ENCODE peak calls at places on chromosomes 4 and X, in seven cellular contexts. S is fibroblast of lung, C is psoas muscle, T is tibial artery, U is PC-3, H is AG04449, Y is WERI-Rb-1. J is an unnamed sample.

GRCh38 chrX:29530520-29530919 is 684.8 kb upstream of the MAGEB2 start:
- DNase-seq in S (peak), C (no peak), T (no peak), U (no peak), H (peak), Y (no peak), J (no peak)

GRCh38 chr4:52198356-52198755 is 147.3 kb downstream of the SPATA18 start:
- DNase-seq in S (peak), C (no peak), T (no peak), U (no peak), H (no peak), Y (no peak), J (no peak)

GRCh38 chr4:95165926-95166524 is 382.7 kb downstream of the UNC5C start:
- DNase-seq in S (peak), C (no peak), T (no peak), U (peak), H (peak), Y (peak), J (no peak)

GRCh38 chrX:116417214-116417613 is 19.2 kb upstream of the SLC6A14 start:
- DNase-seq in S (no peak), C (no peak), T (no peak), U (peak), H (no peak), Y (no peak), J (no peak)

GRCh38 chr4:3827616-3828492 is 61.7 kb downstream of the ADRA2C start:
- DNase-seq in S (peak), C (peak), T (peak), U (peak), H (no peak), Y (no peak), J (no peak)

GRCh38 chr4:16001484-16001858 is 38.5 kb upstream of the FGFBP2 start:
- DNase-seq in S (peak), C (peak), T (peak), U (peak), H (peak), Y (peak), J (no peak)

GRCh38 chr4:7206856-7207567 is 14.7 kb downstream of the SORCS2 start:
- DNase-seq in S (peak), C (peak), T (peak), U (peak), H (peak), Y (peak), J (peak)

GRCh38 chr4:183434264-183435045 is 10.0 kb upstream of the CDKN2AIP start:
- DNase-seq in S (no peak), C (no peak), T (no peak), U (no peak), H (no peak), Y (no peak), J (peak)

GRCh38 chrX:38806054-38806389 is 4.8 kb downstream of the MID1IP1 start:
- DNase-seq in S (no peak), C (peak), T (peak), U (no peak), H (no peak), Y (no peak), J (no peak)

GRCh38 chrX:68650491-68650890 is 3.0 kb downstream of the STARD8 start:
- DNase-seq in S (no peak), C (no peak), T (no peak), U (peak), H (no peak), Y (no peak), J (no peak)

GRCh38 chr4:17636696-17637351 is 22.4 kb downstream of the MED28 start:
- DNase-seq in S (peak), C (peak), T (peak), U (peak), H (no peak), Y (peak), J (peak)

GRCh38 chr4:139656614-139657486 is 8.8 kb upstream of the MGST2 start:
- DNase-seq in S (peak), C (peak), T (no peak), U (peak), H (no peak), Y (peak), J (peak)

GRCh38 chr4:43356786-43357185 is 464.3 kb downstream of the GRXCR1 start:
- DNase-seq in S (no peak), C (no peak), T (no peak), U (no peak), H (no peak), Y (no peak), J (no peak)

GRCh38 chr4:96448315-96448872 is 608.5 kb downstream of the PDHA2 start:
- DNase-seq in S (no peak), C (no peak), T (no peak), U (no peak), H (no peak), Y (no peak), J (no peak)

GRCh38 chr4:56786955-56787354 is 34.5 kb downstream of the SPINK2 start:
- DNase-seq in S (peak), C (peak), T (no peak), U (peak), H (no peak), Y (peak), J (no peak)

GRCh38 chr4:1547863-1548637 is 136.1 kb downstream of the FAM53A start:
- DNase-seq in S (no peak), C (peak), T (peak), U (no peak), H (no peak), Y (no peak), J (no peak)

GRCh38 chr4:92246384-92246783 is 57.4 kb upstream of the GRID2 start:
- DNase-seq in S (no peak), C (no peak), T (no peak), U (no peak), H (no peak), Y (no peak), J (no peak)

GRCh38 chr4:52824603-52825310 is 37.4 kb upstream of the RASL11B start:
- DNase-seq in S (peak), C (no peak), T (no peak), U (no peak), H (no peak), Y (no peak), J (no peak)

GRCh38 chrX:87338510-87338909 is 179.1 kb upstream of the KLHL4 start:
- DNase-seq in S (peak), C (no peak), T (no peak), U (peak), H (no peak), Y (no peak), J (no peak)

GRCh38 chr4:80566203-80566872 is 230.8 kb downstream of the CFAP299 start:
- DNase-seq in S (peak), C (no peak), T (no peak), U (peak), H (no peak), Y (no peak), J (no peak)

GRCh38 chr4:162461952-162462351 is 298.2 kb upstream of the FSTL5 start:
- DNase-seq in S (no peak), C (no peak), T (no peak), U (peak), H (no peak), Y (no peak), J (no peak)

GRCh38 chrX:13346646-13347045 is 26.8 kb upstream of the ATXN3L start:
- DNase-seq in S (no peak), C (no peak), T (no peak), U (no peak), H (no peak), Y (no peak), J (no peak)

GRCh38 chr4:114108869-114109268 is 129.4 kb upstream of the ARSJ start:
- DNase-seq in S (peak), C (no peak), T (no peak), U (peak), H (no peak), Y (peak), J (no peak)

GRCh38 chr4:14084598-14084997 is 457.1 kb upstream of the BOD1L1 start:
- DNase-seq in S (no peak), C (no peak), T (no peak), U (no peak), H (no peak), Y (no peak), J (no peak)

GRCh38 chrX:120726294-120726693 is 96.4 kb upstream of the C1GALT1C1 start:
- DNase-seq in S (no peak), C (no peak), T (no peak), U (no peak), H (no peak), Y (no peak), J (no peak)

GRCh38 chr4:38034986-38035882 is 75.0 kb downstream of the PTTG2 start:
- DNase-seq in S (peak), C (no peak), T (no peak), U (peak), H (no peak), Y (peak), J (no peak)

GRCh38 chr4:101961144-101961543 is 170.6 kb downstream of the BANK1 start:
- DNase-seq in S (no peak), C (no peak), T (no peak), U (no peak), H (no peak), Y (no peak), J (no peak)

GRCh38 chrX:110667706-110668105 is 127.9 kb downstream of the CHRDL1 start:
- DNase-seq in S (no peak), C (no peak), T (no peak), U (peak), H (no peak), Y (no peak), J (no peak)

GRCh38 chr4:88967883-88968316 is 89.1 kb downstream of the FAM13A start:
- DNase-seq in S (no peak), C (no peak), T (no peak), U (peak), H (no peak), Y (no peak), J (no peak)

GRCh38 chrX:71103110-71103983 is 3.2 kb downstream of the CXorf65 start:
- DNase-seq in S (no peak), C (peak), T (no peak), U (no peak), H (no peak), Y (peak), J (no peak)

GRCh38 chr4:151641167-151641566 is 119.6 kb downstream of the GATB start:
- DNase-seq in S (peak), C (no peak), T (no peak), U (peak), H (peak), Y (no peak), J (no peak)

GRCh38 chrX:123173833-123174232 is 10.2 kb upstream of the GRIA3 start:
- DNase-seq in S (peak), C (no peak), T (no peak), U (peak), H (no peak), Y (no peak), J (no peak)

GRCh38 chr4:12084690-12085089 is 656.0 kb upstream of the HS3ST1 start:
- DNase-seq in S (no peak), C (no peak), T (no peak), U (no peak), H (no peak), Y (no peak), J (no peak)

GRCh38 chrX:74178536-74178935 is 125.4 kb upstream of the ZCCHC13 start:
- DNase-seq in S (no peak), C (no peak), T (no peak), U (no peak), H (no peak), Y (no peak), J (no peak)

GRCh38 chrX:11750694-11751093 is 7.3 kb upstream of the MSL3 start:
- DNase-seq in S (no peak), C (no peak), T (no peak), U (no peak), H (no peak), Y (no peak), J (no peak)

DNA sequence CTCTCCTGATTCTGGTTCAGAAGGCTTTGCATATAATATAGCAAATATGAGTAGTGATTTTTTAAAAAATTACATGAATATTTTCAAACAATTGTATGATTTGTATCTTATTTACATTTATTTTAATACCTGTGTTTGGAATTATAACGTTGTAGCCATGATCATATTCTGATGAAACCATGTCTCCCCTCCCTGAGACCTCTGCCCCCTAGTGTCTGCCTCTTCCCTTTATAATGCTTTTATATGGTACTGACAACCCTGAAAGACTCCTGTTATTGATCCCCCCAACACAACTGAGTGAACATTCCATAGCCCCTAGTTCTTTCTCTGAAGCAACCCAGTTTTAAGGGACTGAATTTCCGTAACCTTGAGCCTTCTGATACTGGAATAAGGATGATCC is 187.4 kb downstream of the SOX3 start:
- DNase-seq in S (no peak), C (no peak), T (no peak), U (no peak), H (no peak), Y (no peak), J (no peak)
- TF ChIP-seq CTCF in S (no peak), C (no peak), T (no peak), U (no peak), H (no peak), Y (no peak), J (no peak)

DNA sequence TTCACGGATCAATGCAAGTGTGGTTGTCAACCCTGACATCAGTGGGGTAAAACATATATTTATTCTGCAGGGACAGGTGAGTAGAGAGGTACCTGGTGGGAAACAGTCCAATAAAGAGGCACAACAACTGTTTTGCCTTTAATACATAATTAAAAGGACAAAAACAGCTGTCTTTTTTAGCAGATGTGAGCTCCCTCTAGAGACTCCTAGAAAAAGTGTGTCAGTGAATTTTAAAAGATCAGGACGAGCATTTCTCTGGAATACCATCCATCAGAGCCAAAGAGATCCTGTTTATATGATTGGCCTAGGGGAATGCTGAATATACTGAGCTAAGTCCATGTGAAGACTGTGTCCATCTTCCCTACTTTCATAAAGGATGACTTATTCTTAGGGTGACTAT is 58.3 kb downstream of the TMEM144 start:
- DNase-seq in S (no peak), C (no peak), T (no peak), U (no peak), H (no peak), Y (no peak), J (no peak)
- TF ChIP-seq CTCF in S (peak), C (no peak), T (no peak), U (peak), H (no peak), Y (no peak), J (no peak)

DNA sequence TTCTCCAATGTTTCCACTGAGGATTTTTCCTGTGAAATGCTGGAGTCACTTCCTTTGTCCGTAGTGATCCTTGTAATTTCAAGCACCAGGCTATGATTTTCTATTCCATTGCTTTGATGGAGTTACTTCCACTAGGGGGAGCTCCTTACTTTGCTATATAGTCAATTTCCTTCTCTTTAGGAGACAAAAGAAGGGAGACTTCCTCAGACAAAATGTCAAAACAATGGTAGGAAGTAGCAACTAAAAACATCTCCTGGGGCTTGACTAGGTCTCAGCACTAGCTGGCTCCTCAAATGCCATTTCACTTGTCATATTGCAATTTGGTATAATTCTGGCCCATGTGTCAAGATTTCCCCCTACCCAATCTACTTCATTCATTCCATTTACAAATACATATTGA is 24.1 kb downstream of the ZCCHC12 start:
- DNase-seq in S (peak), C (no peak), T (no peak), U (peak), H (no peak), Y (no peak), J (no peak)
- TF ChIP-seq CTCF in S (peak), C (peak), T (peak), U (peak), H (peak), Y (peak), J (peak)

GRCh38 chrX:49043220-49043986 is at the start of gene TFE3:
- DNase-seq in S (peak), C (peak), T (peak), U (peak), H (peak), Y (peak), J (peak)
- TF ChIP-seq CTCF in S (peak), C (peak), T (peak), U (peak), H (peak), Y (peak), J (peak)

DNA sequence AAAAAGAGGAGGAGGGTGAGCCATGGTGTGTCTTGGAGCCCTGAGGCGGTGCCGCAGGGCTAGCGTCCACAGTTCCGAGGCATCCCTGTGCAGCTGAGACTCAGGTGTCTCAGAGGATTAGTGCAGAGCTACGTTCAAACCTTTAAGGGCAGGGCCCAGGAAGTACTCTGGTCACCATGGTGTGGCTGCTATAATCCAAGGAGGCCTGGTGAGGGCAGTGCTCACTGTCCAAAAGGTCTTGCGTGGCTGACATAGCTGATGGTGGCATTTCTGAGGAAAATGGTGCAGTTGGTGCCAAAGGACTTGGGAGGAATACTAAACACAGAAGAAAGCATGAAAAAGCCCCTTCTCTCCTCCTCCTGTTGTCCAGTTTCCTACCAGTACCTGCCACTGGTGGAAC is 146.9 kb downstream of the DCHS2 start:
- DNase-seq in S (no peak), C (no peak), T (no peak), U (peak), H (no peak), Y (peak), J (no peak)
- TF ChIP-seq CTCF in S (no peak), C (no peak), T (no peak), U (peak), H (no peak), Y (peak), J (no peak)

GRCh38 chr4:129526812-129527211 is 430.9 kb downstream of the C4orf33 start:
- DNase-seq in S (no peak), C (no peak), T (no peak), U (peak), H (no peak), Y (no peak), J (no peak)
- TF ChIP-seq CTCF in S (no peak), C (peak), T (no peak), U (peak), H (no peak), Y (peak), J (peak)

DNA sequence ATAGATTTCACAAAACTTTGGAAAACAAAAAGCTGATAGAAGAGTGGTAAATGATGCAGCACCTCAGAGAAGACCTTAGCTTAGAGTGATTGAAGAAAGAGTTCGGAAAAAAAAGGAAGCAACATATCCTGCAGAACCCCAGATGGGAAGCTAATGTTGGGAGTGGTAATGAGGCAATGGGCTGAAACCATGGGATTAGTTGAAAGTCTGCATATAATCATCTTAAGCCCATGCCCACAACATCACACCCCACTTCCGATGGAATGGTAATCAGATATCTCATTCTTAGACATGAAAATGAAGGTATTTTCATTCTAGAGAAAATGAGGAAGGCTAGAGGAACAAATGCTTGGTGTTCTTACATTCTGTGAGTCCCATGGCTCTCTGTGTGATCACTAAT is 146.3 kb upstream of the ADAMTS3 start:
- DNase-seq in S (no peak), C (no peak), T (no peak), U (no peak), H (no peak), Y (no peak), J (no peak)
- TF ChIP-seq CTCF in S (no peak), C (no peak), T (no peak), U (no peak), H (no peak), Y (no peak), J (no peak)

DNA sequence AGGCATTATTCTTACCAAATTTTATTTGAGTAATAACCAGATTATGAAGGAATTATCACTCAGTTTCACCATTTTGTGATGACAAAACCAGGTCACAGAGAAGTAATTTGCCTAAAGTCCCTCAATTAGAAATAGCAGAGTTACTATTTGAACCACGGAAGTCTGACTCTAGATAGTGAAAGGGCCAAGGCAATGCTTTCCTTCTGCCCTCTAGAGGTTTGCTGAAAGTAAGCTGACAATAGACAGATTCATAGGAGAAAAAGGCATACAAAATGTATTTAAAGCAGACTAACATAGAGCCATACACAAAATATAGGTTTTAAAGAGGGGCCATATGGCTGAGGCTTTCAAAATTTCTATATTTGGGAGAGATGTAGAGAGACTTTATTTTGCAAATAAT is 43.1 kb downstream of the CXXC4 start:
- DNase-seq in S (peak), C (no peak), T (no peak), U (no peak), H (no peak), Y (peak), J (no peak)
- TF ChIP-seq CTCF in S (peak), C (peak), T (no peak), U (peak), H (no peak), Y (peak), J (peak)

GRCh38 chrX:86066998-86067397 is 19.6 kb upstream of the CHM start:
- DNase-seq in S (no peak), C (no peak), T (no peak), U (peak), H (no peak), Y (peak), J (no peak)
- TF ChIP-seq CTCF in S (no peak), C (no peak), T (no peak), U (peak), H (no peak), Y (peak), J (peak)

DNA sequence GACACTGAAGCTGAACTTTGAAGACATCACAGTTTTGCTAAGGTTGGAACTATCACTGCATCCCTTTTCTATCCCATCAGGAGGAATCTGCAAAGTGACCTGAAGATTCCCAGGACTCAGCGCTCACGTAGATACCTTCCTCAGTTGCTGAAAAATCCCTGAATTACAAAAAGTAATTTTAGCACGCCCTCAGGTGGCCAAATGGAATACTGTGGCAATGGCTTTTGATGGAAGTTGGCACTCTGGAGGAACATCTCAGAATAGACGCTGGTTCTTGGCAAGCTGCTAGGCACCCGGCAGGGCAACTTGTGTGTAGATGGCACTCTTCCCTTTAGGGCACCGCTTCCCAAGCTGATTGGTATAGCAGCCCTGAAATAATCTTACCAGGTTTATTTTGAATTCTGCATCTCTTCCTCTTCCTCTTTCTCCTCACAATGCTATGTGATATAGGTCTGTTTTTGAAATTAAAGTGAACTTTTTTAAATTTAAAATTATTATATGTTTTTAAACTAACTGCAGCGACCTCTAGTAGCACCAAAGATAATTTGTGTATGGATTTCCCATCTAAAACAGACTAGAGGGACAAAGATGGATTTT is 16.3 kb upstream of the ESX1 start:
- DNase-seq in S (peak), C (peak), T (peak), U (peak), H (no peak), Y (peak), J (no peak)
- TF ChIP-seq CTCF in S (peak), C (peak), T (peak), U (peak), H (peak), Y (peak), J (peak)